ENCODE peak calls at places on chromosomes 12 and 14, in eight cellular contexts. M is T-cell; U is fibroblast of the aortic adventitia; C is stimulated activated CD8-positive, alpha-beta memory T cell treated with anti-CD3 and anti-CD28 coated beads, Interleukin-15, amount 100 ng/mL, for 24 hours; W is nucleus accumbens; B is activated effector memory CD4-positive, alpha-beta T cell treated with Interleukin-2 at 50 U/mL for 16 hours; R is pancreas; G is IMR-90. X is an unnamed sample.

GRCh38 chr12:93979189-93979588 is 169.2 kb upstream of the PLXNC1 start:
- DNase-seq in M (no peak), U (peak), C (no peak), W (no peak), B (no peak), R (peak), G (peak), X (peak)

GRCh38 chr12:3041558-3042164 is 35.5 kb upstream of the TSPAN9 start:
- DNase-seq in M (peak), U (peak), C (no peak), W (peak), B (peak), R (peak), G (peak), X (peak)

GRCh38 chr12:12979151-12979550 is 20.9 kb downstream of the HEBP1 start:
- DNase-seq in M (no peak), U (peak), C (no peak), W (no peak), B (no peak), R (no peak), G (peak), X (peak)

GRCh38 chr14:104286086-104286485 is 147.7 kb downstream of the KIF26A start:
- DNase-seq in M (no peak), U (no peak), C (no peak), W (no peak), B (no peak), R (no peak), G (no peak), X (no peak)

GRCh38 chr12:115960868-115961802 is 316.4 kb downstream of the MED13L start:
- DNase-seq in M (no peak), U (no peak), C (no peak), W (no peak), B (no peak), R (no peak), G (no peak), X (no peak)

GRCh38 chr14:81162941-81163340 is 57.8 kb downstream of the GTF2A1 start:
- DNase-seq in M (no peak), U (peak), C (no peak), W (no peak), B (no peak), R (no peak), G (peak), X (peak)

GRCh38 chr12:131873293-131873692 is 21.1 kb upstream of the ULK1 start:
- DNase-seq in M (no peak), U (no peak), C (no peak), W (no peak), B (no peak), R (no peak), G (no peak), X (no peak)

GRCh38 chr12:115194448-115194847 is 510.5 kb upstream of the TBX3 start:
- DNase-seq in M (no peak), U (no peak), C (no peak), W (no peak), B (no peak), R (no peak), G (no peak), X (no peak)

GRCh38 chr14:104144911-104145825 is 6.8 kb downstream of the KIF26A start:
- DNase-seq in M (no peak), U (no peak), C (no peak), W (no peak), B (no peak), R (no peak), G (no peak), X (no peak)

GRCh38 chr14:74324945-74325361 is 22.2 kb upstream of the ABCD4 start:
- DNase-seq in M (no peak), U (peak), C (no peak), W (no peak), B (no peak), R (no peak), G (peak), X (peak)

GRCh38 chr12:32780111-32780510 is 24.4 kb upstream of the YARS2 start:
- DNase-seq in M (no peak), U (peak), C (no peak), W (no peak), B (no peak), R (no peak), G (no peak), X (peak)

GRCh38 chr12:82279597-82279996 is 78.6 kb downstream of the CCDC59 start:
- DNase-seq in M (no peak), U (no peak), C (no peak), W (no peak), B (no peak), R (no peak), G (no peak), X (no peak)

GRCh38 chr14:60563113-60563512 is 54.2 kb downstream of the SIX6 start:
- DNase-seq in M (no peak), U (peak), C (no peak), W (no peak), B (no peak), R (no peak), G (peak), X (peak)

GRCh38 chr14:99972748-99973466 is 92.3 kb upstream of the EVL start:
- DNase-seq in M (no peak), U (peak), C (no peak), W (no peak), B (no peak), R (no peak), G (no peak), X (peak)

GRCh38 chr12:124655317-124656213 is 88.2 kb upstream of the NCOR2 start:
- DNase-seq in M (no peak), U (peak), C (no peak), W (peak), B (no peak), R (peak), G (peak), X (peak)

GRCh38 chr14:75864352-75864751 is 117.4 kb downstream of the TGFB3 start:
- DNase-seq in M (no peak), U (peak), C (no peak), W (no peak), B (no peak), R (no peak), G (peak), X (peak)

GRCh38 chr12:68495666-68496065 is 115.0 kb upstream of the RAP1B start:
- DNase-seq in M (no peak), U (peak), C (no peak), W (no peak), B (no peak), R (no peak), G (peak), X (peak)

GRCh38 chr14:28407931-28408330 is 358.7 kb upstream of the FOXG1 start:
- DNase-seq in M (no peak), U (no peak), C (no peak), W (no peak), B (no peak), R (no peak), G (no peak), X (no peak)

GRCh38 chr12:110798461-110798860 is 48.3 kb upstream of the CCDC63 start:
- DNase-seq in M (no peak), U (no peak), C (no peak), W (no peak), B (no peak), R (no peak), G (no peak), X (peak)